ENCODE peak calls at places on chromosomes 16 and 17, in seven cellular contexts. Z is cardiac muscle cell; K is hepatocyte; R is CD8-positive, alpha-beta T cell; S is HAP-1; T is GM12865; E is dorsolateral prefrontal cortex. V is an unnamed sample.

GRCh38 chr17:66716236-66717026 is 118.5 kb upstream of the CACNG5 start:
- DNase-seq in Z (peak; percentile 36), K (peak; percentile 44), R (no peak), S (peak; percentile 25), T (no peak), E (no peak), V (no peak)

GRCh38 chr17:39676198-39676819 is 8.1 kb downstream of the PNMT start:
- DNase-seq in Z (peak; percentile 27), K (no peak), R (peak; percentile 44), S (no peak), T (peak; percentile 72), E (peak; percentile 45), V (no peak)

GRCh38 chr16:9465150-9465549 is 373.7 kb downstream of the HAPSTR1 start:
- DNase-seq in Z (no peak), K (peak; percentile 30), R (no peak), S (no peak), T (no peak), E (no peak), V (no peak)

GRCh38 chr17:73292031-73292531 is 19.7 kb downstream of the CDC42EP4 start:
- DNase-seq in Z (peak; percentile 45), K (no peak), R (no peak), S (no peak), T (no peak), E (no peak), V (peak; percentile 62)

GRCh38 chr17:74271902-74272563 is 2.0 kb upstream of the DNAI2 start:
- DNase-seq in Z (peak; percentile 59), K (no peak), R (no peak), S (no peak), T (no peak), E (peak; percentile 87), V (no peak)

GRCh38 chr16:6884002-6884401 is 448.6 kb upstream of the RBFOX1 start:
- DNase-seq in Z (no peak), K (no peak), R (no peak), S (no peak), T (no peak), E (no peak), V (no peak)

GRCh38 chr17:11503292-11503691 is 95.0 kb upstream of the DNAH9 start:
- DNase-seq in Z (no peak), K (no peak), R (no peak), S (no peak), T (no peak), E (no peak), V (no peak)

GRCh38 chr17:82664276-82664575 is 16.0 kb upstream of the WDR45B start:
- DNase-seq in Z (no peak), K (no peak), R (no peak), S (no peak), T (no peak), E (no peak), V (no peak)

GRCh38 chr16:85524630-85525463 is 88.3 kb upstream of the GSE1 start:
- DNase-seq in Z (peak; percentile 83), K (peak; percentile 51), R (no peak), S (no peak), T (no peak), E (no peak), V (no peak)

GRCh38 chr16:18932243-18932997 is 6.2 kb upstream of the SMG1 start:
- DNase-seq in Z (peak; percentile 30), K (no peak), R (no peak), S (peak; percentile 60), T (no peak), E (no peak), V (no peak)

GRCh38 chr16:82704369-82704768 is 77.6 kb downstream of the CDH13 start:
- DNase-seq in Z (no peak), K (no peak), R (no peak), S (no peak), T (no peak), E (no peak), V (no peak)

GRCh38 chr16:15642557-15643452 is at the start of gene MARF1:
- DNase-seq in Z (peak; percentile 98), K (peak; percentile 98), R (peak; percentile 100), S (peak; percentile 88), T (peak; percentile 98), E (peak; percentile 96), V (peak; percentile 98)

GRCh38 chr17:66126231-66126630 is 65.7 kb downstream of the CEP112 start:
- DNase-seq in Z (peak; percentile 20), K (no peak), R (no peak), S (no peak), T (no peak), E (no peak), V (no peak)

GRCh38 chr17:62134397-62134796 is 69.3 kb upstream of the MED13 start:
- DNase-seq in Z (no peak), K (no peak), R (no peak), S (no peak), T (no peak), E (no peak), V (no peak)

GRCh38 chr17:79670537-79671386 is 59.9 kb upstream of the RBFOX3 start:
- DNase-seq in Z (no peak), K (no peak), R (no peak), S (no peak), T (no peak), E (no peak), V (peak; percentile 51)

GRCh38 chr16:7344806-7345416 is 12.3 kb downstream of the RBFOX1 start:
- DNase-seq in Z (no peak), K (no peak), R (no peak), S (no peak), T (no peak), E (no peak), V (no peak)

GRCh38 chr17:58329808-58330543 is 1.4 kb upstream of the TSPOAP1 start:
- DNase-seq in Z (no peak), K (no peak), R (no peak), S (no peak), T (peak; percentile 95), E (no peak), V (no peak)

GRCh38 chr17:58327363-58328194 is 1.0 kb downstream of the TSPOAP1 start:
- DNase-seq in Z (peak; percentile 23), K (no peak), R (no peak), S (no peak), T (no peak), E (no peak), V (no peak)

GRCh38 chr17:58330544-58330996 is 2.0 kb upstream of the TSPOAP1 start:
- DNase-seq in Z (no peak), K (no peak), R (no peak), S (no peak), T (no peak), E (no peak), V (no peak)

GRCh38 chr17:58328195-58329034 is at the start of gene TSPOAP1:
- DNase-seq in Z (no peak), K (no peak), R (peak; percentile 60), S (no peak), T (peak; percentile 98), E (no peak), V (no peak)

GRCh38 chr17:58329035-58329807 is 626 bp upstream of the TSPOAP1 start:
- DNase-seq in Z (no peak), K (no peak), R (peak; percentile 56), S (no peak), T (peak; percentile 99), E (no peak), V (no peak)
- H3K4me3 ChIP-seq in Z (no peak overlapping the region), K (no peak overlapping the region), R (peak overlapping the region; percentile 90), S (no peak overlapping the region), T (peak overlapping the region; percentile 94), E (peak overlapping the region; percentile 78), V (no peak overlapping the region)

GRCh38 chr16:89052191-89052787 is 41.4 kb upstream of the ACSF3 start:
- DNase-seq in Z (no peak), K (no peak), R (no peak), S (no peak), T (no peak), E (no peak), V (no peak)

GRCh38 chr16:89054261-89054661 is 39.4 kb upstream of the ACSF3 start:
- DNase-seq in Z (no peak), K (no peak), R (no peak), S (no peak), T (no peak), E (no peak), V (no peak)

GRCh38 chr16:89053725-89054029 is 40.0 kb upstream of the ACSF3 start:
- DNase-seq in Z (no peak), K (no peak), R (no peak), S (no peak), T (no peak), E (no peak), V (no peak)

GRCh38 chr16:89051521-89052166 is 42.0 kb upstream of the ACSF3 start:
- DNase-seq in Z (no peak), K (no peak), R (no peak), S (no peak), T (no peak), E (no peak), V (peak; percentile 73)

GRCh38 chr16:89052824-89053724 is 40.6 kb upstream of the ACSF3 start:
- DNase-seq in Z (no peak), K (no peak), R (no peak), S (peak; percentile 8), T (no peak), E (no peak), V (no peak)
- H3K4me3 ChIP-seq in Z (no peak overlapping the region), K (no peak overlapping the region), R (no peak overlapping the region), S (peak overlapping the region; percentile 20), T (no peak overlapping the region), E (peak overlapping the region; percentile 70), V (peak overlapping the region; percentile 45)

GRCh38 chr17:42107124-42107523 is 5.4 kb downstream of the DHX58 start:
- DNase-seq in Z (no peak), K (no peak), R (no peak), S (no peak), T (no peak), E (no peak), V (no peak)
- H3K4me3 ChIP-seq in Z (peak overlapping the region; percentile 23), K (no peak overlapping the region), R (peak overlapping the region; percentile 46), S (no peak overlapping the region), T (no peak overlapping the region), E (peak overlapping the region; percentile 63), V (no peak overlapping the region)

DNA sequence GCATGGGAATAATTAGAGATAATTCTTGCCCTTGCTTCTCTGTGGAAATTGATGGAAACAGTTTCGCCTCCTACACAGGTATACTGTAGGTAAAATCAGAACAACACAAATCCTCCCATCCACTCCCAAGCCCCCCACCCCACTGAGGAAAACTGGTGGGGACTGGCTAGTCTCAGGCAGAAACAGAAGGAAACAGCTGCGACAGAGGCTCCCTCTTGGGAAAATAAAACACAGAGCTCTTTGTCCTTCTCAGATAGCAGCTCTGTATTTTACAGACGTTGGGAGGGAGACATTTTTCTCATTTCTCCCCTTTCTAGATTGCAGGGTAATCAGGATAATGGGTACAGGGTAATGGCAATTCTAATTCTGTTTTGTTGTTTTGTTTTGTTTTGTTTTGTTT is 1.1 kb downstream of the SLFN13 start:
- DNase-seq in Z (peak; percentile 8), K (no peak), R (no peak), S (no peak), T (no peak), E (no peak), V (no peak)
- H3K4me3 ChIP-seq in Z (peak overlapping the region; percentile 37), K (no peak overlapping the region), R (no peak overlapping the region), S (no peak overlapping the region), T (peak overlapping the region; percentile 90), E (no peak overlapping the region), V (peak overlapping the region; percentile 40)

DNA sequence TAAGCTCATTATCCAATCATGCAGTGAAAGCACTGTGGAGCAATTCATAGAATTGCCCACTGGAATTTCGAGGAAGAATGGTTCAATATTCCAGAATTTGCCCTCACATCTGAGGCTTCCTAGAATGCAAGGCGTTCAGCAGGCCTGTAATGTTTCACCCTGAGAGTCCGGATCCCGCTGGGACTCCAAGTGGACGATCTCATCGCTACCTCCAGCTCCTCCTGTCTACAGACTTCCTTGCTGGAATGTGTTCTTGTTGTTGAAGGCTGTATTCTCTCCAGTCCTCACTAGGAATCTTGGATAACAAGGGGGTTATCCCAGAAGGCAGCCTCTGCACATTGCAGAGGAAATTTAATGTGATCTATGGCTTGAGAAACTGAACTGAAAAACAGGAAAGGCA is 7.8 kb downstream of the SLC47A1 start:
- DNase-seq in Z (no peak), K (no peak), R (no peak), S (no peak), T (no peak), E (no peak), V (no peak)
- H3K4me3 ChIP-seq in Z (no peak overlapping the region), K (no peak overlapping the region), R (no peak overlapping the region), S (no peak overlapping the region), T (no peak overlapping the region), E (no peak overlapping the region), V (no peak overlapping the region)